ENCODE peak calls at places on chromosomes 1 and 21, in seven cellular contexts. Y, N, S, E, R, T and P are unnamed samples.

GRCh38 chr1:94773931-94774422 is 46.2 kb upstream of the SLC44A3 start:
- DNase-seq in N (peak; percentile 71), T (no peak), S (no peak), E (no peak), R (no peak), Y (no peak), P (no peak)

GRCh38 chr1:160711528-160712311 is at the start of gene CD48:
- DNase-seq in S (no peak), N (no peak), E (no peak), Y (no peak), T (no peak), R (peak; percentile 51), P (no peak)

GRCh38 chr1:45146833-45147232 is 59.6 kb downstream of the ZSWIM5 start:
- DNase-seq in N (no peak), T (no peak), S (no peak), Y (no peak), R (no peak), E (no peak), P (no peak)

GRCh38 chr1:6008084-6008415 is 15.8 kb upstream of the NPHP4 start:
- DNase-seq in E (no peak), T (no peak), N (no peak), S (no peak), R (no peak), Y (no peak), P (no peak)

GRCh38 chr1:243268751-243269460 is 13.1 kb downstream of the SDCCAG8 start:
- DNase-seq in S (no peak), E (no peak), Y (no peak), T (peak; percentile 33), N (peak; percentile 54), R (no peak), P (no peak)

GRCh38 chr1:202551683-202552082 is 158.6 kb downstream of the SYT2 start:
- DNase-seq in E (no peak), R (no peak), S (no peak), N (no peak), T (no peak), Y (no peak), P (no peak)

GRCh38 chr1:21234779-21235178 is 55.5 kb downstream of the ECE1 start:
- DNase-seq in E (no peak), S (no peak), T (no peak), R (no peak), N (no peak), Y (no peak), P (no peak)

GRCh38 chr1:183543619-183544204 is 46.5 kb downstream of the NCF2 start:
- DNase-seq in S (no peak), T (no peak), N (peak; percentile 70), R (no peak), E (peak; percentile 41), Y (no peak), P (no peak)

GRCh38 chr21:45074818-45075605 is 632 bp downstream of the ADARB1 start:
- DNase-seq in Y (no peak), E (no peak), S (no peak), R (no peak), N (peak; percentile 24), T (peak; percentile 50), P (no peak)

GRCh38 chr1:75423616-75424015 is 187.3 kb downstream of the SLC44A5 start:
- DNase-seq in R (no peak), Y (no peak), T (no peak), E (no peak), S (no peak), N (no peak), P (no peak)

GRCh38 chr1:91171906-91172305 is 150.1 kb upstream of the ZNF644 start:
- DNase-seq in Y (no peak), S (no peak), N (no peak), T (no peak), R (no peak), E (no peak), P (peak; percentile 44)

GRCh38 chr1:205317311-205317917 is 4.1 kb downstream of the NUAK2 start:
- DNase-seq in S (peak; percentile 82), Y (no peak), N (peak; percentile 71), T (no peak), R (no peak), E (no peak), P (no peak)

GRCh38 chr21:45456836-45457160 is 51.8 kb downstream of the COL18A1 start:
- DNase-seq in T (no peak), S (peak; percentile 10), R (no peak), N (no peak), E (no peak), Y (no peak), P (no peak)

GRCh38 chr1:21909787-21910503 is 27.2 kb downstream of the HSPG2 start:
- DNase-seq in N (peak; percentile 59), E (no peak), R (no peak), Y (peak; percentile 81), T (no peak), S (peak; percentile 63), P (no peak)

GRCh38 chr21:45404726-45405270 is at the start of gene COL18A1:
- DNase-seq in Y (no peak), S (peak; percentile 64), R (no peak), E (no peak), T (peak; percentile 84), N (peak; percentile 33), P (no peak)

GRCh38 chr1:173134029-173134428 is 73.1 kb downstream of the TNFSF4 start:
- DNase-seq in N (peak; percentile 62), E (no peak), S (no peak), R (no peak), Y (no peak), T (no peak), P (no peak)

GRCh38 chr1:9291914-9292360 is 757 bp upstream of the SPSB1 start:
- DNase-seq in N (peak; percentile 70), Y (no peak), R (no peak), S (peak; percentile 72), T (no peak), E (no peak), P (no peak)

GRCh38 chr1:109894823-109895719 is 15.6 kb upstream of the CSF1 start:
- DNase-seq in T (no peak), Y (no peak), N (no peak), E (no peak), S (no peak), R (peak; percentile 49), P (no peak)

GRCh38 chr21:41706263-41706639 is 60.6 kb downstream of the RIPK4 start:
- DNase-seq in R (no peak), Y (no peak), T (no peak), E (no peak), N (no peak), S (no peak), P (no peak)

GRCh38 chr1:232186936-232187335 is 443.0 kb downstream of the SIPA1L2 start:
- DNase-seq in N (no peak), Y (no peak), S (no peak), R (no peak), E (no peak), T (no peak), P (no peak)

GRCh38 chr1:169392406-169392805 is 24.4 kb downstream of the BLZF1 start:
- DNase-seq in S (no peak), T (no peak), E (no peak), N (no peak), Y (no peak), R (no peak), P (no peak)

GRCh38 chr1:57293214-57293613 is 130.6 kb downstream of the DAB1 start:
- DNase-seq in R (no peak), E (no peak), N (no peak), S (no peak), Y (no peak), T (no peak), P (no peak)
- TF ChIP-seq CTCF in R (no peak), E (no peak), N (no peak), S (no peak), Y (no peak), T (peak; percentile 28), P (no peak)

DNA sequence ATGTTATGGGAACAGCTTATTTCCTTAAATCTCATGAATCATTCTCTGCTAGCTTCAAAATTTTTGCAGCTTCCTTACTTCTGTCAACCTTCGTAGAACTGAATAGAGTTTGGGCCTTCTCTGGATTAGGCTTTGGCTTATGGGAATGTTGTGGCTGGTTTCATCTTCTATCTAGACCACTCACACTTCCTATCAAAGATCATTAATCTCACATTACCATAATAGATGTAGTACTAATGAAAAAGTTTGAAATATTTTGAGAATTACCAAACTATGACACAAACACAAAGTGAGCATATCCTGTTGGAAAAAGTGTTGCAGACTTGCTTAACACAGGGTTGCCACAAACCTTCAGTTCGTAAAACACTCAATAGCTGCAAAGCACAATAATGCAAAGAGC is 30.3 kb downstream of the ASPM start:
- DNase-seq in N (no peak), S (no peak), T (no peak), Y (no peak), R (no peak), E (no peak), P (no peak)
- TF ChIP-seq CTCF in N (no peak), S (no peak), T (no peak), Y (no peak), R (no peak), E (no peak), P (no peak)

GRCh38 chr1:11879311-11880180 is 20.8 kb upstream of the NPPB start:
- DNase-seq in N (no peak), E (no peak), R (no peak), Y (no peak), T (no peak), S (no peak), P (no peak)
- TF ChIP-seq CTCF in N (no peak), E (no peak), R (no peak), Y (no peak), T (no peak), S (no peak), P (no peak)

GRCh38 chr1:192550922-192551534 is 24.5 kb upstream of the RGS1 start:
- DNase-seq in N (peak; percentile 92), Y (no peak), E (peak; percentile 54), R (no peak), T (no peak), S (no peak), P (no peak)

GRCh38 chr1:192552619-192553225 is 22.9 kb upstream of the RGS1 start:
- DNase-seq in T (no peak), R (no peak), S (no peak), E (no peak), Y (no peak), N (no peak), P (no peak)

GRCh38 chr1:192555399-192555798 is 20.2 kb upstream of the RGS1 start:
- DNase-seq in R (no peak), Y (no peak), S (no peak), E (no peak), N (no peak), T (no peak), P (no peak)

GRCh38 chr1:192554904-192555303 is 20.7 kb upstream of the RGS1 start:
- DNase-seq in T (no peak), Y (no peak), R (no peak), S (no peak), E (no peak), N (no peak), P (no peak)

DNA sequence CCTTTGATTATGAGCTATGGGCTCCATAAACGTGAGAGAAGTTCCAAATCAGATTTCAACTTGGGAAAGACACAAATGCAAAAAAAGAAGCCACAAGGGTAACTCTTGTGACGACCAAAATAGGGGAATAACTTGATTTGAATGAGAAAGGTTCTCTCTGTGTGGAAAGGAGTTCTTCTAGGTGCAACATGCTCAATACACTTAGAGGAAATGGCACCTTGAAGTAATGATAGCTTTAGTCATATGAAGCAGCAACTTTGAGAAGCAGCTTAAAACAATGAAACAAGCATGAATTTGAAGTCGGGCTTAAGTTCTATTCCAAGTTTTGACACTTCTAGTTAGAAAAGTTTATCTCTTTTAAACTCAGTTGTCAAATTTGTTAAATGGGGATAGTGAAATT is 21.8 kb upstream of the RGS1 start:
- DNase-seq in S (no peak), T (no peak), E (no peak), R (no peak), N (no peak), Y (no peak), P (no peak)
- TF ChIP-seq CTCF in S (no peak), T (no peak), E (no peak), R (no peak), N (no peak), Y (no peak), P (no peak)